ENCODE peak calls at places on chromosomes 2 and 18, in six cellular contexts. One of them, this sample, is unnamed.

GRCh38 chr2:138722316-138722715 is 57.9 kb downstream of the NXPH2 start:
- DNase-seq in IMR-90: no peak
- DNase-seq in H9: no peak
- DNase-seq in mesenchymal stem cell: no peak
- DNase-seq in H1: no peak
- DNase-seq in trophoblast cell: no peak
- DNase-seq in this sample: no peak

GRCh38 chr18:78323453-78324230 is 656.0 kb upstream of the SALL3 start:
- DNase-seq in IMR-90: no peak
- DNase-seq in H9: no peak
- DNase-seq in mesenchymal stem cell: no peak
- DNase-seq in H1: no peak
- DNase-seq in trophoblast cell: no peak
- DNase-seq in this sample: no peak

GRCh38 chr2:84201158-84201557 is 257.9 kb downstream of the SUCLG1 start:
- DNase-seq in IMR-90: no peak
- DNase-seq in H9: no peak
- DNase-seq in mesenchymal stem cell: no peak
- DNase-seq in H1: no peak
- DNase-seq in trophoblast cell: no peak
- DNase-seq in this sample: no peak

GRCh38 chr2:10406016-10406415 is 42.1 kb downstream of the ODC1 start:
- DNase-seq in IMR-90: no peak
- DNase-seq in H9: no peak
- DNase-seq in mesenchymal stem cell: no peak
- DNase-seq in H1: no peak
- DNase-seq in trophoblast cell: peak
- DNase-seq in this sample: no peak

GRCh38 chr2:14941151-14941631 is 308.7 kb downstream of the LRATD1 start:
- DNase-seq in IMR-90: peak
- DNase-seq in H9: no peak
- DNase-seq in mesenchymal stem cell: no peak
- DNase-seq in H1: no peak
- DNase-seq in trophoblast cell: peak
- DNase-seq in this sample: no peak

GRCh38 chr2:18046558-18046957 is 168.1 kb downstream of the KCNS3 start:
- DNase-seq in IMR-90: peak
- DNase-seq in H9: no peak
- DNase-seq in mesenchymal stem cell: peak
- DNase-seq in H1: no peak
- DNase-seq in trophoblast cell: no peak
- DNase-seq in this sample: no peak

GRCh38 chr2:28375742-28376631 is 16.7 kb upstream of the FOSL2 start:
- DNase-seq in IMR-90: no peak
- DNase-seq in H9: no peak
- DNase-seq in mesenchymal stem cell: no peak
- DNase-seq in H1: no peak
- DNase-seq in trophoblast cell: no peak
- DNase-seq in this sample: no peak

GRCh38 chr2:19574788-19575260 is 216.4 kb upstream of the OSR1 start:
- DNase-seq in IMR-90: peak
- DNase-seq in H9: no peak
- DNase-seq in mesenchymal stem cell: peak
- DNase-seq in H1: no peak
- DNase-seq in trophoblast cell: peak
- DNase-seq in this sample: peak

GRCh38 chr2:240518981-240519380 is 38.8 kb downstream of the ANKMY1 start:
- DNase-seq in IMR-90: no peak
- DNase-seq in H9: no peak
- DNase-seq in mesenchymal stem cell: no peak
- DNase-seq in H1: no peak
- DNase-seq in trophoblast cell: no peak
- DNase-seq in this sample: no peak

GRCh38 chr2:1971124-1971523 is 226.8 kb upstream of the PXDN start:
- DNase-seq in IMR-90: no peak
- DNase-seq in H9: no peak
- DNase-seq in mesenchymal stem cell: no peak
- DNase-seq in H1: no peak
- DNase-seq in trophoblast cell: no peak
- DNase-seq in this sample: no peak
- H3K14ac ChIP-seq in IMR-90: no peak
- H3K14ac ChIP-seq in H9: no peak
- H3K14ac ChIP-seq in mesenchymal stem cell: no peak
- H3K14ac ChIP-seq in H1: no peak
- H3K14ac ChIP-seq in trophoblast cell: no peak
- H3K14ac ChIP-seq in this sample: no peak

GRCh38 chr2:77005522-77005921 is 516.7 kb downstream of the LRRTM4 start:
- DNase-seq in IMR-90: no peak
- DNase-seq in H9: no peak
- DNase-seq in mesenchymal stem cell: no peak
- DNase-seq in H1: no peak
- DNase-seq in trophoblast cell: no peak
- DNase-seq in this sample: no peak

GRCh38 chr2:77013932-77014331 is 508.2 kb downstream of the LRRTM4 start:
- DNase-seq in IMR-90: no peak
- DNase-seq in H9: no peak
- DNase-seq in mesenchymal stem cell: no peak
- DNase-seq in H1: no peak
- DNase-seq in trophoblast cell: no peak
- DNase-seq in this sample: no peak

GRCh38 chr2:77007668-77008067 is 514.5 kb downstream of the LRRTM4 start:
- DNase-seq in IMR-90: no peak
- DNase-seq in H9: no peak
- DNase-seq in mesenchymal stem cell: no peak
- DNase-seq in H1: no peak
- DNase-seq in trophoblast cell: no peak
- DNase-seq in this sample: no peak

GRCh38 chr2:77013457-77013856 is 508.7 kb downstream of the LRRTM4 start:
- DNase-seq in IMR-90: no peak
- DNase-seq in H9: no peak
- DNase-seq in mesenchymal stem cell: no peak
- DNase-seq in H1: no peak
- DNase-seq in trophoblast cell: no peak
- DNase-seq in this sample: no peak

GRCh38 chr2:77008925-77009706 is 513.1 kb downstream of the LRRTM4 start:
- DNase-seq in IMR-90: peak
- DNase-seq in H9: no peak
- DNase-seq in mesenchymal stem cell: peak
- DNase-seq in H1: no peak
- DNase-seq in trophoblast cell: peak
- DNase-seq in this sample: no peak
- H4K8ac ChIP-seq in IMR-90: no peak
- H4K8ac ChIP-seq in H9: no peak
- H4K8ac ChIP-seq in mesenchymal stem cell: no peak
- H4K8ac ChIP-seq in H1: no peak
- H4K8ac ChIP-seq in trophoblast cell: no peak
- H4K8ac ChIP-seq in this sample: no peak

GRCh38 chr2:64275174-64275466 is 130.9 kb upstream of the PELI1 start:
- DNase-seq in IMR-90: no peak
- DNase-seq in H9: no peak
- DNase-seq in mesenchymal stem cell: no peak
- DNase-seq in H1: no peak
- DNase-seq in trophoblast cell: no peak
- DNase-seq in this sample: no peak

GRCh38 chr2:64274399-64275173 is 130.4 kb upstream of the PELI1 start:
- DNase-seq in IMR-90: no peak
- DNase-seq in H9: no peak
- DNase-seq in mesenchymal stem cell: no peak
- DNase-seq in H1: no peak
- DNase-seq in trophoblast cell: no peak
- DNase-seq in this sample: no peak

GRCh38 chr2:64276417-64277095 is 132.3 kb upstream of the PELI1 start:
- DNase-seq in IMR-90: no peak
- DNase-seq in H9: peak
- DNase-seq in mesenchymal stem cell: no peak
- DNase-seq in H1: peak
- DNase-seq in trophoblast cell: peak
- DNase-seq in this sample: no peak

GRCh38 chr2:64273524-64274398 is 129.5 kb upstream of the PELI1 start:
- DNase-seq in IMR-90: peak
- DNase-seq in H9: no peak
- DNase-seq in mesenchymal stem cell: peak
- DNase-seq in H1: no peak
- DNase-seq in trophoblast cell: peak
- DNase-seq in this sample: no peak

GRCh38 chr2:64277101-64277849 is 133.1 kb upstream of the PELI1 start:
- DNase-seq in IMR-90: no peak
- DNase-seq in H9: peak
- DNase-seq in mesenchymal stem cell: peak
- DNase-seq in H1: no peak
- DNase-seq in trophoblast cell: peak
- DNase-seq in this sample: no peak
- H3K18ac ChIP-seq in IMR-90: peak
- H3K18ac ChIP-seq in H9: peak
- H3K18ac ChIP-seq in mesenchymal stem cell: peak
- H3K18ac ChIP-seq in H1: peak
- H3K18ac ChIP-seq in trophoblast cell: no peak
- H3K18ac ChIP-seq in this sample: peak

GRCh38 chr2:237258146-237258545 is 155.8 kb downstream of the COL6A3 start:
- DNase-seq in IMR-90: peak
- DNase-seq in H9: peak
- DNase-seq in mesenchymal stem cell: no peak
- DNase-seq in H1: no peak
- DNase-seq in trophoblast cell: no peak
- DNase-seq in this sample: no peak
- H3K14ac ChIP-seq in IMR-90: peak
- H3K14ac ChIP-seq in H9: no peak
- H3K14ac ChIP-seq in mesenchymal stem cell: no peak
- H3K14ac ChIP-seq in H1: no peak
- H3K14ac ChIP-seq in trophoblast cell: peak
- H3K14ac ChIP-seq in this sample: no peak

GRCh38 chr2:209788925-209789324 is 17.3 kb downstream of the UNC80 start:
- DNase-seq in IMR-90: no peak
- DNase-seq in H9: no peak
- DNase-seq in mesenchymal stem cell: no peak
- DNase-seq in H1: no peak
- DNase-seq in trophoblast cell: no peak
- DNase-seq in this sample: no peak

GRCh38 chr2:209787416-209787815 is 15.8 kb downstream of the UNC80 start:
- DNase-seq in IMR-90: no peak
- DNase-seq in H9: no peak
- DNase-seq in mesenchymal stem cell: no peak
- DNase-seq in H1: no peak
- DNase-seq in trophoblast cell: no peak
- DNase-seq in this sample: no peak

GRCh38 chr2:209791151-209791550 is 19.5 kb downstream of the UNC80 start:
- DNase-seq in IMR-90: no peak
- DNase-seq in H9: no peak
- DNase-seq in mesenchymal stem cell: no peak
- DNase-seq in H1: no peak
- DNase-seq in trophoblast cell: no peak
- DNase-seq in this sample: no peak

GRCh38 chr2:209790066-209790728 is 18.6 kb downstream of the UNC80 start:
- DNase-seq in IMR-90: no peak
- DNase-seq in H9: no peak
- DNase-seq in mesenchymal stem cell: no peak
- DNase-seq in H1: no peak
- DNase-seq in trophoblast cell: no peak
- DNase-seq in this sample: no peak
- H4K8ac ChIP-seq in IMR-90: no peak
- H4K8ac ChIP-seq in H9: no peak
- H4K8ac ChIP-seq in mesenchymal stem cell: no peak
- H4K8ac ChIP-seq in H1: no peak
- H4K8ac ChIP-seq in trophoblast cell: no peak
- H4K8ac ChIP-seq in this sample: no peak

DNA sequence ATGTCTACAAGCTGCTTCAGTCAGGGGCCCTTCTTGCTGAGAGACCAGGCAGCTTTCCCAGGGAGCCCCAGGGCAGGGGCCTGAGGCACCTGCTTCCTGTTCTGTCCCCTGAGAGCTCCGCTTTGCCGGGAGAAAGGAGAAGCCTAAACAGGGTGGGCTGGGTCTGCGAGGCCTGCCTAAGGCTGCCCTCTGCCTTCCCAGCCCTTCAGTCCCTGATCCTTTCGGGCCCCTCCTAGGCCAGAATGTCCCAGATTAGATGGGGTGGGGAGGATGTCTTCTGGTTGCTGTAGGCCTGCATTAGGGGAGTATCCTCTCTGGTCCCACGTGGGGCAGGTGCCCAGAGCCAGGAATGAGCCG is 72.4 kb downstream of the TGOLN2 start:
- DNase-seq in IMR-90: no peak
- DNase-seq in H9: peak
- DNase-seq in mesenchymal stem cell: no peak
- DNase-seq in H1: no peak
- DNase-seq in trophoblast cell: no peak
- DNase-seq in this sample: no peak
- H3K18ac ChIP-seq in IMR-90: peak
- H3K18ac ChIP-seq in H9: peak
- H3K18ac ChIP-seq in mesenchymal stem cell: peak
- H3K18ac ChIP-seq in H1: peak
- H3K18ac ChIP-seq in trophoblast cell: peak
- H3K18ac ChIP-seq in this sample: peak

GRCh38 chr18:77012120-77012519 is 120.5 kb downstream of the MBP start:
- DNase-seq in IMR-90: no peak
- DNase-seq in H9: no peak
- DNase-seq in mesenchymal stem cell: no peak
- DNase-seq in H1: no peak
- DNase-seq in trophoblast cell: no peak
- DNase-seq in this sample: no peak
- H3K14ac ChIP-seq in IMR-90: no peak
- H3K14ac ChIP-seq in H9: no peak
- H3K14ac ChIP-seq in mesenchymal stem cell: no peak
- H3K14ac ChIP-seq in H1: no peak
- H3K14ac ChIP-seq in trophoblast cell: no peak
- H3K14ac ChIP-seq in this sample: no peak

GRCh38 chr18:66757946-66758345 is 154.1 kb upstream of the CDH19 start:
- DNase-seq in IMR-90: no peak
- DNase-seq in H9: no peak
- DNase-seq in mesenchymal stem cell: no peak
- DNase-seq in H1: no peak
- DNase-seq in trophoblast cell: no peak
- DNase-seq in this sample: no peak

GRCh38 chr18:66749030-66749429 is 145.1 kb upstream of the CDH19 start:
- DNase-seq in IMR-90: no peak
- DNase-seq in H9: no peak
- DNase-seq in mesenchymal stem cell: no peak
- DNase-seq in H1: no peak
- DNase-seq in trophoblast cell: no peak
- DNase-seq in this sample: no peak

GRCh38 chr18:66754335-66754734 is 150.4 kb upstream of the CDH19 start:
- DNase-seq in IMR-90: no peak
- DNase-seq in H9: no peak
- DNase-seq in mesenchymal stem cell: no peak
- DNase-seq in H1: no peak
- DNase-seq in trophoblast cell: peak
- DNase-seq in this sample: no peak

GRCh38 chr18:66749475-66750035 is 145.7 kb upstream of the CDH19 start:
- DNase-seq in IMR-90: no peak
- DNase-seq in H9: no peak
- DNase-seq in mesenchymal stem cell: no peak
- DNase-seq in H1: no peak
- DNase-seq in trophoblast cell: no peak
- DNase-seq in this sample: no peak

DNA sequence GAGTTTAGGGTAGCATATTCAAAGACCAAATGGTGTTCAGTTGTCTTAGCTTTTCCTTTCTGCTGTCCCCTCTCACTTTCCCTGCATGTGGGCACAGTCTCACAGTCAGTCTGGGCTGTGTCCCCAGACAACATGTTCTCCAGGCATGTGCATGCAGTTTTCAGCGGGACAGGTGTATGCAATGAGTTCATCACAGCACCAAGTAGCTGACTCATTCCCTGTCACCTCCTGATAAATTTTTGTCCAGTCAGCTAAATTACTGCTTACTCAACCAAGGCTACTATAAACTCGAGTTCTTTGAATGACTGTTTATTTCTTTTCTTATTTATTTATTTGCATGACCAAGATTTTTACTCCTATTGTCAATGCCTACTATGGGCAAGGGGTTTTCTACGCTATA is 148.8 kb upstream of the CDH19 start:
- DNase-seq in IMR-90: no peak
- DNase-seq in H9: no peak
- DNase-seq in mesenchymal stem cell: no peak
- DNase-seq in H1: no peak
- DNase-seq in trophoblast cell: no peak
- DNase-seq in this sample: no peak
- H4K8ac ChIP-seq in IMR-90: no peak
- H4K8ac ChIP-seq in H9: no peak
- H4K8ac ChIP-seq in mesenchymal stem cell: no peak
- H4K8ac ChIP-seq in H1: no peak
- H4K8ac ChIP-seq in trophoblast cell: no peak
- H4K8ac ChIP-seq in this sample: no peak